ENCODE peak calls at places on chromosome 1, in nine cellular contexts. M, O, I, E, J, T, V, L and S are unnamed samples.

GRCh38 chr1:241156231-241156965 is 200.6 kb downstream of the RGS7 start:
- DNase-seq in M (no peak), O (no peak), I (no peak), E (no peak), J (peak; percentile 9), T (no peak), V (no peak), L (peak; percentile 69), S (no peak)

GRCh38 chr1:89261926-89262540 is 10.6 kb downstream of the GBP5 start:
- DNase-seq in M (no peak), O (no peak), I (no peak), E (no peak), J (peak; percentile 16), T (no peak), V (peak; percentile 21), L (peak; percentile 1), S (no peak)

GRCh38 chr1:10561497-10561896 is 86.7 kb downstream of the PEX14 start:
- DNase-seq in M (no peak), O (no peak), I (no peak), E (no peak), J (peak; percentile 35), T (no peak), V (no peak), L (peak; percentile 32), S (no peak)

GRCh38 chr1:14486401-14487110 is 111.9 kb upstream of the KAZN start:
- DNase-seq in M (no peak), O (no peak), I (no peak), E (no peak), J (peak; percentile 81), T (no peak), V (no peak), L (peak; percentile 99), S (no peak)

GRCh38 chr1:1419812-1420653 is 1.0 kb downstream of the ANKRD65 start:
- DNase-seq in M (no peak), O (no peak), I (peak; percentile 43), E (peak; percentile 3), J (peak; percentile 75), T (no peak), V (no peak), L (no peak), S (no peak)

GRCh38 chr1:180198186-180198585 is 31.9 kb upstream of the LHX4 start:
- DNase-seq in M (no peak), O (no peak), I (no peak), E (no peak), J (no peak), T (no peak), V (no peak), L (no peak), S (no peak)

GRCh38 chr1:1047963-1048362 is 26.1 kb downstream of the RNF223 start:
- DNase-seq in M (no peak), O (no peak), I (no peak), E (no peak), J (no peak), T (no peak), V (no peak), L (no peak), S (no peak)

GRCh38 chr1:220511785-220512184 is 16.2 kb upstream of the MARK1 start:
- DNase-seq in M (no peak), O (no peak), I (no peak), E (no peak), J (no peak), T (no peak), V (no peak), L (peak; percentile 29), S (no peak)

GRCh38 chr1:160124709-160125478 is 9.3 kb downstream of the ATP1A2 start:
- DNase-seq in M (no peak), O (no peak), I (no peak), E (no peak), J (peak; percentile 85), T (no peak), V (no peak), L (peak; percentile 99), S (no peak)

GRCh38 chr1:158998781-158999161 is 10.9 kb upstream of the IFI16 start:
- DNase-seq in M (peak; percentile 51), O (no peak), I (peak; percentile 78), E (peak; percentile 36), J (peak; percentile 38), T (peak; percentile 36), V (peak; percentile 21), L (peak; percentile 63), S (peak; percentile 76)

GRCh38 chr1:215484111-215484914 is 82.8 kb upstream of the KCTD3 start:
- DNase-seq in M (no peak), O (no peak), I (no peak), E (no peak), J (no peak), T (no peak), V (peak; percentile 4), L (no peak), S (no peak)

GRCh38 chr1:7561331-7561921 is 209.7 kb upstream of the VAMP3 start:
- DNase-seq in M (no peak), O (no peak), I (no peak), E (no peak), J (peak; percentile 37), T (no peak), V (no peak), L (no peak), S (no peak)

GRCh38 chr1:70072239-70072751 is 133.1 kb downstream of the LRRC40 start:
- DNase-seq in M (no peak), O (no peak), I (no peak), E (no peak), J (peak; percentile 16), T (no peak), V (no peak), L (peak; percentile 50), S (no peak)

GRCh38 chr1:171645553-171646336 is 6.7 kb downstream of the MYOC start:
- DNase-seq in M (no peak), O (no peak), I (peak; percentile 54), E (no peak), J (peak; percentile 86), T (no peak), V (no peak), L (no peak), S (peak; percentile 31)